ENCODE peak calls at places on chromosome 11, in seven cellular contexts. I is SJCRH30; D is NCI-H1105 treated with DMSO at 0.1 percent for 48 hours; V is WTC11; S is effector CD4-positive, alpha-beta T cell; K is suprapubic skin; J is T-cell. G is an unnamed sample.

GRCh38 chr11:119625206-119625988 is 103.6 kb downstream of the NECTIN1 start:
- DNase-seq in K (no peak), D (no peak), I (peak), V (no peak), J (no peak), S (no peak), G (no peak)

GRCh38 chr11:115476463-115477286 is 27.5 kb downstream of the CADM1 start:
- DNase-seq in S (no peak), I (no peak), J (no peak), V (no peak), K (no peak), D (peak), G (no peak)

GRCh38 chr11:643366-643765 is 6.3 kb downstream of the DRD4 start:
- DNase-seq in I (no peak), D (no peak), V (no peak), S (no peak), K (no peak), J (no peak), G (no peak)

GRCh38 chr11:6925636-6926207 is 504 bp upstream of the ZNF215 start:
- DNase-seq in V (no peak), J (no peak), S (no peak), I (no peak), D (no peak), K (no peak), G (no peak)

GRCh38 chr11:83840326-83840725 is 554.2 kb upstream of the CCDC90B start:
- DNase-seq in D (no peak), J (no peak), I (no peak), V (no peak), S (no peak), K (no peak), G (no peak)

GRCh38 chr11:119910056-119910455 is 181.1 kb upstream of the NECTIN1 start:
- DNase-seq in I (no peak), V (no peak), K (no peak), J (no peak), D (peak), S (no peak), G (no peak)

GRCh38 chr11:124586247-124586860 is 16.6 kb downstream of the OR8A1 start:
- DNase-seq in I (peak), S (peak), D (peak), K (no peak), J (peak), V (peak), G (peak)

GRCh38 chr11:68314203-68314885 is 2.0 kb downstream of the LRP5 start:
- DNase-seq in V (no peak), S (no peak), I (peak), J (no peak), D (no peak), K (no peak), G (no peak)

GRCh38 chr11:78202733-78203167 is 14.0 kb downstream of the USP35 start:
- DNase-seq in I (no peak), J (peak), K (no peak), D (no peak), V (no peak), S (peak), G (peak)

GRCh38 chr11:27673979-27674663 is 26.1 kb downstream of the BDNF start:
- DNase-seq in S (no peak), J (no peak), K (no peak), I (no peak), V (no peak), D (peak), G (no peak)

G was measured in CD8-positive, alpha-beta memory T cell.